ENCODE peak calls at places on chromosomes 7 and 10, in eight cellular contexts. H, F, Z, Y, C, T, A and W are unnamed samples.

GRCh38 chr10:11536256-11536655 is 75.2 kb downstream of the USP6NL start:
- DNase-seq in Z (no peak), T (no peak), F (no peak), Y (no peak), C (no peak), A (no peak), H (no peak), W (no peak)

GRCh38 chr7:114175140-114175539 is 239.5 kb upstream of the FOXP2 start:
- DNase-seq in A (no peak), H (no peak), F (no peak), Y (no peak), C (peak), Z (no peak), T (no peak), W (no peak)

GRCh38 chr10:60387531-60387930 is 2.1 kb downstream of the ANK3 start:
- DNase-seq in Y (peak), H (no peak), Z (no peak), T (no peak), A (no peak), F (no peak), C (no peak), W (no peak)

GRCh38 chr7:155645652-155646051 is 1.2 kb downstream of the RBM33 start:
- DNase-seq in C (no peak), H (no peak), Z (no peak), F (no peak), Y (no peak), A (no peak), T (no peak), W (no peak)

GRCh38 chr10:385571-386300 is 250.5 kb downstream of the ZMYND11 start:
- DNase-seq in T (no peak), F (no peak), H (no peak), Z (no peak), Y (no peak), A (no peak), C (no peak), W (no peak)

GRCh38 chr7:94675356-94675755 is 19.4 kb upstream of the SGCE start:
- DNase-seq in T (no peak), Z (no peak), C (peak), F (no peak), A (no peak), H (no peak), Y (no peak), W (no peak)

GRCh38 chr10:77301305-77301730 is 336.3 kb downstream of the KCNMA1 start:
- DNase-seq in A (no peak), T (no peak), C (peak), H (no peak), Y (no peak), F (no peak), Z (no peak), W (peak)

GRCh38 chr10:61705022-61705675 is 42.4 kb downstream of the CABCOCO1 start:
- DNase-seq in C (no peak), Y (no peak), F (no peak), H (no peak), A (no peak), T (no peak), Z (no peak), W (no peak)

GRCh38 chr7:44565097-44565794 is 8.5 kb downstream of the DDX56 start:
- DNase-seq in Y (peak), A (peak), H (no peak), Z (no peak), C (peak), T (peak), F (peak), W (peak)

GRCh38 chr10:119633538-119634218 is 17.5 kb upstream of the BAG3 start:
- DNase-seq in H (no peak), Z (no peak), C (no peak), Y (peak), A (peak), T (no peak), F (no peak), W (no peak)

GRCh38 chr7:101243786-101244384 is 996 bp downstream of the FIS1 start:
- DNase-seq in Z (no peak), H (no peak), C (peak), A (no peak), F (peak), T (no peak), Y (no peak), W (peak)

GRCh38 chr7:25860206-25860881 is 291.7 kb upstream of the NFE2L3 start:
- DNase-seq in T (no peak), F (no peak), Y (no peak), A (no peak), C (no peak), H (no peak), Z (no peak), W (no peak)

GRCh38 chr7:66837007-66837406 is 84.0 kb upstream of the TMEM248 start:
- DNase-seq in H (no peak), T (no peak), Z (no peak), C (peak), Y (no peak), A (no peak), F (no peak), W (no peak)

GRCh38 chr10:129958118-129958685 is 5.9 kb downstream of the EBF3 start:
- DNase-seq in A (no peak), C (no peak), Z (no peak), T (no peak), H (no peak), Y (no peak), F (no peak), W (no peak)

GRCh38 chr10:133324857-133325260 is 11.8 kb downstream of the CALY start:
- DNase-seq in A (no peak), F (no peak), Z (no peak), Y (no peak), T (no peak), H (no peak), C (no peak), W (no peak)

GRCh38 chr10:13441476-13441875 is 87.3 kb downstream of the BEND7 start:
- DNase-seq in H (no peak), F (no peak), T (no peak), C (peak), A (no peak), Z (no peak), Y (no peak), W (no peak)

GRCh38 chr7:47901542-47901941 is 46.7 kb downstream of the PKD1L1 start:
- DNase-seq in Z (no peak), T (peak), A (no peak), H (no peak), Y (no peak), C (peak), F (no peak), W (no peak)

GRCh38 chr10:113108180-113108835 is 158.3 kb downstream of the TCF7L2 start:
- DNase-seq in C (no peak), Y (peak), H (no peak), Z (no peak), T (no peak), F (no peak), A (no peak), W (no peak)

GRCh38 chr10:100502926-100503480 is 16.7 kb downstream of the SEC31B start:
- DNase-seq in Z (no peak), H (no peak), C (peak), T (no peak), A (no peak), F (no peak), Y (no peak), W (no peak)

GRCh38 chr7:139421123-139421522 is 61.4 kb downstream of the LUC7L2 start:
- DNase-seq in Y (no peak), F (no peak), Z (no peak), A (no peak), H (no peak), C (no peak), T (no peak), W (no peak)

GRCh38 chr7:30478349-30479228 is at the start of gene NOD1:
- DNase-seq in H (no peak), Z (peak), F (peak), A (peak), Y (peak), T (peak), C (peak), W (peak)

GRCh38 chr7:101985646-101986199 is 168.3 kb downstream of the CUX1 start:
- DNase-seq in F (no peak), H (no peak), T (no peak), Y (no peak), A (no peak), C (no peak), Z (no peak), W (no peak)

GRCh38 chr7:150934045-150934766 is 43.9 kb downstream of the KCNH2 start:
- DNase-seq in F (no peak), C (no peak), T (no peak), Z (no peak), H (no peak), A (no peak), Y (no peak), W (no peak)

GRCh38 chr7:69668339-69668738 is 70.1 kb downstream of the AUTS2 start:
- DNase-seq in H (no peak), Z (no peak), C (no peak), Y (no peak), T (no peak), A (no peak), F (no peak), W (no peak)